ENCODE peak calls at places on chromosomes 11 and 22, in four cellular contexts. One of them, this sample, is unnamed.

GRCh38 chr11:35994421-35994820 is 50.6 kb downstream of the LDLRAD3 start:
- DNase-seq in A549: no peak
- DNase-seq in ovary: no peak
- DNase-seq in upper lobe of left lung: no peak
- DNase-seq in this sample: no peak

GRCh38 chr11:66022401-66023185 is 3.7 kb downstream of the CATSPER1 start:
- DNase-seq in upper lobe of left lung: peak; percentile 79
- DNase-seq in ovary: peak; percentile 67
- DNase-seq in A549: peak; percentile 82
- DNase-seq in this sample: peak; percentile 69

GRCh38 chr22:39627208-39627607 is 56.7 kb downstream of the CACNA1I start:
- DNase-seq in A549: no peak
- DNase-seq in upper lobe of left lung: no peak
- DNase-seq in ovary: no peak
- DNase-seq in this sample: no peak

GRCh38 chr11:69352181-69352580 is 58.2 kb downstream of the MYEOV start:
- DNase-seq in upper lobe of left lung: no peak
- DNase-seq in A549: no peak
- DNase-seq in ovary: no peak
- DNase-seq in this sample: no peak

GRCh38 chr22:23893446-23893956 is 682 bp upstream of the MIF start:
- DNase-seq in A549: no peak
- DNase-seq in ovary: no peak
- DNase-seq in upper lobe of left lung: no peak
- DNase-seq in this sample: no peak

GRCh38 chr11:122210378-122210995 is 94.5 kb upstream of the BLID start:
- DNase-seq in A549: no peak
- DNase-seq in upper lobe of left lung: no peak
- DNase-seq in ovary: no peak
- DNase-seq in this sample: no peak

GRCh38 chr22:27495325-27495724 is 306.2 kb downstream of the MN1 start:
- DNase-seq in upper lobe of left lung: no peak
- DNase-seq in A549: no peak
- DNase-seq in ovary: no peak
- DNase-seq in this sample: no peak

GRCh38 chr11:116136987-116137674 is 632.9 kb upstream of the CADM1 start:
- DNase-seq in upper lobe of left lung: no peak
- DNase-seq in A549: no peak
- DNase-seq in ovary: no peak
- DNase-seq in this sample: no peak

GRCh38 chr22:49132009-49132408 is 695.7 kb downstream of the BRD1 start:
- DNase-seq in A549: no peak
- DNase-seq in ovary: no peak
- DNase-seq in upper lobe of left lung: no peak
- DNase-seq in this sample: no peak

GRCh38 chr11:62666259-62666926 is 1.3 kb downstream of the CSKMT start:
- DNase-seq in upper lobe of left lung: no peak
- DNase-seq in ovary: no peak
- DNase-seq in A549: no peak
- DNase-seq in this sample: no peak

GRCh38 chr11:120547871-120548681 is 36.5 kb downstream of the GRIK4 start:
- DNase-seq in upper lobe of left lung: peak; percentile 72
- DNase-seq in ovary: peak; percentile 95
- DNase-seq in A549: peak; percentile 32
- DNase-seq in this sample: no peak

GRCh38 chr11:19511413-19512183 is 201.0 kb upstream of the NAV2 start:
- DNase-seq in upper lobe of left lung: no peak
- DNase-seq in ovary: peak; percentile 33
- DNase-seq in A549: no peak
- DNase-seq in this sample: peak; percentile 23

GRCh38 chr11:128757235-128757711 is 63.4 kb downstream of the FLI1 start:
- DNase-seq in ovary: no peak
- DNase-seq in upper lobe of left lung: peak; percentile 79
- DNase-seq in A549: no peak
- DNase-seq in this sample: peak; percentile 27

GRCh38 chr11:116948375-116948774 is 111.0 kb upstream of the APOA1 start:
- DNase-seq in A549: no peak
- DNase-seq in ovary: no peak
- DNase-seq in upper lobe of left lung: no peak
- DNase-seq in this sample: no peak

GRCh38 chr11:66454253-66454652 is 12.5 kb upstream of the PELI3 start:
- DNase-seq in upper lobe of left lung: no peak
- DNase-seq in ovary: no peak
- DNase-seq in A549: no peak
- DNase-seq in this sample: no peak

GRCh38 chr22:20141186-20142077 is 9.4 kb downstream of the CCDC188 start:
- DNase-seq in ovary: no peak
- DNase-seq in A549: no peak
- DNase-seq in upper lobe of left lung: no peak
- DNase-seq in this sample: no peak

GRCh38 chr22:44405661-44406060 is 92.4 kb downstream of the RTL6 start:
- DNase-seq in upper lobe of left lung: no peak
- DNase-seq in ovary: no peak
- DNase-seq in A549: no peak
- DNase-seq in this sample: no peak

GRCh38 chr11:109435121-109435742 is 13.2 kb downstream of the C11orf87 start:
- DNase-seq in upper lobe of left lung: no peak
- DNase-seq in A549: no peak
- DNase-seq in ovary: no peak
- DNase-seq in this sample: no peak

GRCh38 chr11:2734181-2735052 is 34.6 kb upstream of the KCNQ1OT1 start:
- DNase-seq in upper lobe of left lung: no peak
- DNase-seq in A549: no peak
- DNase-seq in ovary: peak; percentile 33
- DNase-seq in this sample: no peak

GRCh38 chr11:95975343-95975742 is 51.4 kb upstream of the MTMR2 start:
- DNase-seq in ovary: no peak
- DNase-seq in upper lobe of left lung: peak; percentile 51
- DNase-seq in A549: no peak
- DNase-seq in this sample: no peak

GRCh38 chr11:71485063-71485399 is 32.0 kb downstream of the NADSYN1 start:
- DNase-seq in A549: no peak
- DNase-seq in ovary: no peak
- DNase-seq in upper lobe of left lung: no peak
- DNase-seq in this sample: no peak

GRCh38 chr11:118641463-118642019 is 34.1 kb downstream of the PHLDB1 start:
- DNase-seq in A549: no peak
- DNase-seq in ovary: no peak
- DNase-seq in upper lobe of left lung: no peak
- DNase-seq in this sample: no peak

GRCh38 chr11:45922425-45923082 is at the start of gene LARGE2:
- DNase-seq in ovary: peak; percentile 46
- DNase-seq in A549: peak; percentile 48
- DNase-seq in upper lobe of left lung: peak; percentile 56
- DNase-seq in this sample: no peak

GRCh38 chr11:44453871-44454270 is 111.6 kb upstream of the CD82 start:
- DNase-seq in A549: no peak
- DNase-seq in upper lobe of left lung: no peak
- DNase-seq in ovary: no peak
- DNase-seq in this sample: no peak

GRCh38 chr22:20810645-20811044 is 36.7 kb downstream of the SERPIND1 start:
- DNase-seq in ovary: no peak
- DNase-seq in upper lobe of left lung: no peak
- DNase-seq in A549: no peak
- DNase-seq in this sample: no peak

GRCh38 chr11:119902656-119903181 is 173.7 kb upstream of the NECTIN1 start:
- DNase-seq in ovary: no peak
- DNase-seq in upper lobe of left lung: no peak
- DNase-seq in A549: no peak
- DNase-seq in this sample: no peak

GRCh38 chr11:34359548-34359891 is 1.7 kb upstream of the ABTB2 start:
- DNase-seq in upper lobe of left lung: no peak
- DNase-seq in ovary: no peak
- DNase-seq in A549: no peak
- DNase-seq in this sample: no peak

GRCh38 chr22:44289429-44290171 is 23.2 kb downstream of the SHISAL1 start:
- DNase-seq in upper lobe of left lung: no peak
- DNase-seq in ovary: no peak
- DNase-seq in A549: no peak
- DNase-seq in this sample: no peak

GRCh38 chr11:128757886-128758612 is 64.2 kb downstream of the FLI1 start:
- DNase-seq in upper lobe of left lung: no peak
- DNase-seq in ovary: no peak
- DNase-seq in A549: no peak
- DNase-seq in this sample: no peak

GRCh38 chr22:40524392-40525249 is 111.9 kb downstream of the MRTFA start:
- DNase-seq in ovary: no peak
- DNase-seq in upper lobe of left lung: no peak
- DNase-seq in A549: no peak
- DNase-seq in this sample: no peak

GRCh38 chr11:66720899-66721470 is 8.0 kb downstream of the SPTBN2 start:
- DNase-seq in upper lobe of left lung: no peak
- DNase-seq in A549: no peak
- DNase-seq in ovary: no peak
- DNase-seq in this sample: no peak

DNA sequence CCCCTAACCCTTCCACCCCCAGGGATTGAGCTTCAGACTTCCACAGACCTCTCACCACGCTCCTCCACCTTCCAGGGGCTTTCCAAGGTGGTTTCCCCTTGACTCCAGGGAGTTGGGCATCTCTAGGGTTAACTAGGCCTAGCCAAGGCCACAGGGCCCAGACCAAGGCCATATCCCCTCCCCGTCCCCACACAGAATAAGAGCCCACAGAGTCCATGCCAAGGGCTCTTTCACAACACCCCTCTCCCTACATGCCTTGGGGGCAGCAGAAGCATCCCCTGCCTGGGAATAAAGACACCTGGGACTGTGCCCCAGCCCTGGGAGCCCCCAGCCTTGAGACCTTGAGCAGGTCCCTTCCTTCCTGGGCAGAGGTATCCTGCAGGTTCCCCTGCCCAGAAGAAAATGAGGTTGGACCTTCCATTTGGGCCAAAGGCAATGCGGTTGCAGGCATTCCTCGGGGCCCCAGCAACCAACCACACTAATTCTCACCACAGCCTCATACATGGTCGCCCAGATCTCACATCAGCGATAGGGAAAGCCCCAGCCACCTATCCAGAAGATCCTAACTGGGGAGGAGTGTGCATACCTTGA is 1.8 kb downstream of the GDPD5 start:
- DNase-seq in ovary: no peak
- DNase-seq in upper lobe of left lung: no peak
- DNase-seq in A549: no peak
- DNase-seq in this sample: no peak
- H3K4me1 ChIP-seq in ovary: peaks cover 3% of the 10 kb centered on the region
- H3K4me1 ChIP-seq in upper lobe of left lung: peaks cover 28% of the 10 kb centered on the region
- H3K4me1 ChIP-seq in A549: peaks cover 16% of the 10 kb centered on the region
- H3K4me1 ChIP-seq in this sample: no peaks in the 10 kb centered on the region

DNA sequence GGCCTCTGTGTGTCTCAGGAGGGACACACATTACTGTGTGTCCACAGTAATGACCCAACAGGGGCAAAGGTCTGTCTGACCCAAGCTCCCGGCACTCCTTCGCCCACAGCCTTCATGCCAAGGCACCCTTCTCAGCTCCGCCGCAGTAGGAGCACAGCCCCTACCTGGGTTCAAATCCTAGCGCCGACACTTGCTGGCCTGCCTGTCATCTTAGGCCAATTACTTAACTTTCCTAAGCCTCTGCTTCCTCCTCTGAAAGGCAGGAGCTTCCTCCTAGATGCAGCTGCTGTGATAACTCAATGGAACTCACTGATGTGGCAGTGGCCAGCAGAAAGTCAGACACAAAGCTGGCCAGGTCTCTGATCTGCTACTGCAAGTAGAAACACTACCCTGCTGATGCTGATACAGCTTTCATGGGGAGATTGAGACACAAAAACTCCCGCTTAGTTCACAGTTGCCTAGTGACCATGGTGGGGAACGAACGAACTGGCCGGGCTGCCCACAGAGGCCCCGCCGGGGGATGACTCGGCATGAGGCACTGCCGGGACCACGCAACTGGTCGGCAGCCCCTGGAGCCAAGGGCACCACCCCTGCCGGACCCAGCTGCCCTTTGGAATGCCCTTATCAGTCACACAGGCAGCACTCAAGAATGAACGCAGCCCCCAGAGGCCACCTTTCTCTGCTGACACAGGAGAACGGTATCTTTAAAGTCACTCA is 8.1 kb downstream of the EHD1 start:
- DNase-seq in A549: no peak
- DNase-seq in upper lobe of left lung: peak; percentile 67
- DNase-seq in ovary: no peak
- DNase-seq in this sample: no peak
- TF ChIP-seq EP300 in A549: no peak
- TF ChIP-seq EP300 in upper lobe of left lung: no peak
- TF ChIP-seq EP300 in ovary: no peak
- TF ChIP-seq EP300 in this sample: no peak

GRCh38 chr11:17924713-17925112 is 88.1 kb downstream of the SERGEF start:
- DNase-seq in A549: no peak
- DNase-seq in ovary: no peak
- DNase-seq in upper lobe of left lung: no peak
- DNase-seq in this sample: no peak

GRCh38 chr11:17922474-17922788 is 90.4 kb downstream of the SERGEF start:
- DNase-seq in upper lobe of left lung: no peak
- DNase-seq in A549: no peak
- DNase-seq in ovary: no peak
- DNase-seq in this sample: no peak

GRCh38 chr11:17923213-17923612 is 89.6 kb downstream of the SERGEF start:
- DNase-seq in A549: no peak
- DNase-seq in upper lobe of left lung: no peak
- DNase-seq in ovary: no peak
- DNase-seq in this sample: no peak

GRCh38 chr11:17918049-17918605 is 94.7 kb downstream of the SERGEF start:
- DNase-seq in ovary: no peak
- DNase-seq in A549: no peak
- DNase-seq in upper lobe of left lung: no peak
- DNase-seq in this sample: no peak

DNA sequence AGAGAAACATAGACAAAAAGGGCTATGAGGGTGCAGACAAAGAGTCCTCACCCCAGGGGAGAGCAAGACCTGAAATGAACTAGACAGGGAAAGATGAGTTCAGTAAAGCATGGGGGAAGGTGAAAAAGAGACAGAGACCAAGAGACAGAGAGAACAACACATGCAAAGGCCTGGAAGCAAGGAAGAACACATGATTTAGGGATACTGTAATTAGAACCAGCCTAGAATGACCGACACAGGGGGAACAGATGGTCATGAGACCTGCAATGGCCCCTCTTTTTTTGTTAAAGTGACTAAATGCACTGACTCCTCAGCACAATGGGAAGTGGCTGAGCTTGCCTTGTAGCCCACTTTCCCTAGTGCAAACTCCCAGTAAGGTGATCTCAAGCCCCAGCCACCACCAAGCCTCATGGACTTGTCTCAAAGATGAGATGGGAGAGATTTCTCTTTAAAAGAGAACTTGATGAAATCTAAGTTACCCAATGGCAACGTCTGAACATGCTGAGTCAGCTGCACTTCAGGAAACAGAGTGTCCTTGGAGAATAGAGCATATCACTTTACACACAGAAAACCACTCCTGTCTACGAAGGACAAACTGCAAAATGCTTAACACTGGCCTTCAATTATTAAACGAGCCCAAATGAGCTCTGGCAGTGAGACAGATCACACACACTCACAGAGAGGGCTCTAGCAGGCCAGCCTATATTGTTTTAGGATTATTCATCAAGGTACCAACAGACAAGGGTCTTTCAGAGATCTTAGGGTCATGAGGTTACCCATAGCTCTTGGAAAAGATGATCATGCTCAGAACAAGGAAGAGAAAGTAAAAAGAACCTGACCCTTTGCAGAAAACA is 91.0 kb downstream of the SERGEF start:
- DNase-seq in upper lobe of left lung: peak; percentile 25
- DNase-seq in A549: no peak
- DNase-seq in ovary: no peak
- DNase-seq in this sample: no peak
- H3K4me3 ChIP-seq in upper lobe of left lung: no peak overlapping the region
- H3K4me3 ChIP-seq in A549: no peak overlapping the region
- H3K4me3 ChIP-seq in ovary: no peak overlapping the region
- H3K4me3 ChIP-seq in this sample: no peak overlapping the region

GRCh38 chr22:37503183-37503683 is 16.0 kb downstream of the CARD10 start:
- DNase-seq in ovary: no peak
- DNase-seq in upper lobe of left lung: no peak
- DNase-seq in A549: no peak
- DNase-seq in this sample: no peak
- H3K4me1 ChIP-seq in ovary: peaks cover 16% of the 10 kb centered on the region
- H3K4me1 ChIP-seq in upper lobe of left lung: peaks cover 55% of the 10 kb centered on the region
- H3K4me1 ChIP-seq in A549: peaks cover 63% of the 10 kb centered on the region
- H3K4me1 ChIP-seq in this sample: no peaks in the 10 kb centered on the region